ENCODE peak calls at places on chromosomes 1 and 21, in four cellular contexts. R is PC-3, M is ovary, H is type B pancreatic cell. N is an unnamed sample.

GRCh38 chr21:39055167-39055767 is 128.0 kb downstream of the PSMG1 start:
- DNase-seq in R (no peak), M (no peak), H (no peak), N (no peak)

GRCh38 chr1:206143537-206144155 is 26.5 kb upstream of the AVPR1B start:
- DNase-seq in R (no peak), M (no peak), H (no peak), N (no peak)

GRCh38 chr1:84363019-84363418 is 35.3 kb upstream of the DNASE2B start:
- DNase-seq in R (no peak), M (no peak), H (no peak), N (no peak)

GRCh38 chr1:40592107-40592773 is 60.8 kb downstream of the ZNF684 start:
- DNase-seq in R (peak), M (no peak), H (no peak), N (no peak)

GRCh38 chr1:37476460-37477197 is 2.2 kb downstream of the ZC3H12A start:
- DNase-seq in R (peak), M (peak), H (no peak), N (no peak)

GRCh38 chr1:52629021-52629643 is 3.8 kb upstream of the SHISAL2A start:
- DNase-seq in R (no peak), M (no peak), H (peak), N (no peak)

GRCh38 chr1:22365331-22366295 is 86.0 kb upstream of the ZBTB40 start:
- DNase-seq in R (no peak), M (no peak), H (no peak), N (no peak)

GRCh38 chr1:202245391-202245790 is 51.8 kb downstream of the LGR6 start:
- DNase-seq in R (no peak), M (no peak), H (no peak), N (no peak)

GRCh38 chr1:37410815-37411214 is 63.6 kb upstream of the ZC3H12A start:
- DNase-seq in R (peak), M (no peak), H (no peak), N (no peak)

GRCh38 chr21:24148461-24148860 is 1458.8 kb downstream of the MRPL39 start:
- DNase-seq in R (no peak), M (no peak), H (no peak), N (no peak)

GRCh38 chr1:47992720-47993119 is 4.5 kb downstream of the TRABD2B start:
- DNase-seq in R (no peak), M (no peak), H (no peak), N (no peak)

GRCh38 chr1:100277866-100278265 is 11.8 kb downstream of the RTCA start:
- DNase-seq in R (no peak), M (no peak), H (no peak), N (no peak)

GRCh38 chr1:173478099-173478555 is 992 bp downstream of the PRDX6 start:
- DNase-seq in R (peak), M (peak), H (no peak), N (peak)

GRCh38 chr1:181675091-181675490 is 191.8 kb downstream of the CACNA1E start:
- DNase-seq in R (no peak), M (no peak), H (no peak), N (no peak)

GRCh38 chr1:167229719-167230385 is 9.2 kb downstream of the POU2F1 start:
- DNase-seq in R (peak), M (no peak), H (no peak), N (no peak)

GRCh38 chr1:30140566-30140965 is 582.8 kb downstream of the MATN1 start:
- DNase-seq in R (no peak), M (no peak), H (no peak), N (no peak)

DNA sequence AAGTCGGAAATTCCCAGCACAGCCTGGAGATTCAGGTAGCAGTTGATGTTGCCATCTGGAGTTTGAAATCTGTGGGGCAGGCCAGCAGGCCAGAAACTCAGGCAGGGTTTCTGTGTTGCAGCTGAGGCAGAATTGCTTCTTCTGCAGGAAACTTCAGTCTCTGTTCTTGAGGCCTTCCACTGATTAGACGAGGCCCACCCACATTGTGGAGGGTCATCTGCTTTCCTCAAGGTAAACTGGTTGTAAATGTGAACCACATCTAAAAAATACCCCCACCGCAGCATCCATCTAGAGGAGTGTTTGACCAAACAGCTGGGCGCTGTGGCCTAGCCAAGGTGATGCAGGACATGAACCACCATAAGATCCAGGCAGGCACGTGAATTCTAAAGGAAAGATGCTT is 80.9 kb downstream of the FBXO2 start:
- DNase-seq in R (no peak), M (no peak), H (no peak), N (no peak)
- TF ChIP-seq CTCF in R (no peak), M (no peak), H (no peak), N (no peak)

DNA sequence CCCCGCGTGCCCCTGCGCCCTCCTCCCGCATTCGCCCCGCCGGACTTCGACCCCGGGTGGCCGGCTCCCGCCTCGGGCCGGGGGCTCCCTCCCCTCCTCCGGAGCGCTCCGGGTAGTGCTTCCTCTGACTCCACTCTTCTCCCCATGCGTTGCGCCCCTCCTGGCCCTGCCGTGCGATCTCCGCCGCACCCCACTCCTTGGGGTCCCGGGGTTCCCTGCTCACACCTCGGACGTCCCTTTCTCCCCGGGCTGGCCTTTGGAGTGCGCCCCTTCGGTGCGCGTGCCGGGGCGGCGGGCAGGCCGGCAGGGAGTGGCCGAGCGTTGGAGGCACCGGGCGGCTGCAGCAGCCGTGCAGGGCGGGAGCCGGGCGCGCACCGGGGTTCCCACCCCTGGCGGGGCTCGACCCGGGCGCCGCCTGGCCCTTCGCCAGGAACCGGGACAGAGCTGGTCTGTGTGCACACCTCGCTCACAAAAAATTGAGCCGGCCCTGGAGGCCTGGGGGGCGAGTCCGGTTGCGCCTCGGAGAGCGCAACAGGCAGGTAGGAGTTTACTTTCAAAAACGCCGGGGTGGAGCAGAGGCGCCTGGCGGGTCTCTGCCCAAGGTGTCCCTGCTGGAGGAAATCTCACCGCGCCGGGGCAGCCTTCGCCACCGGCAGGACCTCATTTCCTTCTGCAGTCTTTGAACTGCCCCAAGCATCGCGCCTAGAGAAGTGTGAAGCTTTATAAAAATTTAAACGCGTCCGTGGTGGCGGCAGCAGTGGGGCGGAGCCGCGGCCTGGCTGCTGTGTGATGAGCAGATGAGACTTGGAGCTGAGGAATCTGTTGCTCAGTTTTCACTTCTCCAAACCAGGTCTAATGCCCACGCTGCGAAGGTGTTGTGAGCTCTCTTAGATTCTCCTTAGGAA is 650 bp downstream of the VANGL1 start:
- DNase-seq in R (peak), M (peak), H (no peak), N (no peak)
- TF ChIP-seq CTCF in R (peak), M (no peak), H (peak), N (no peak)

GRCh38 chr1:10947691-10948462 is 64.6 kb upstream of the TARDBP start:
- DNase-seq in R (no peak), M (no peak), H (no peak), N (no peak)

GRCh38 chr1:10948463-10948775 is 64.0 kb upstream of the TARDBP start:
- DNase-seq in R (no peak), M (no peak), H (no peak), N (no peak)

GRCh38 chr1:10953505-10954193 is 58.8 kb upstream of the TARDBP start:
- DNase-seq in R (no peak), M (no peak), H (no peak), N (no peak)

GRCh38 chr1:10950316-10951172 is 61.9 kb upstream of the TARDBP start:
- DNase-seq in R (no peak), M (no peak), H (no peak), N (no peak)

DNA sequence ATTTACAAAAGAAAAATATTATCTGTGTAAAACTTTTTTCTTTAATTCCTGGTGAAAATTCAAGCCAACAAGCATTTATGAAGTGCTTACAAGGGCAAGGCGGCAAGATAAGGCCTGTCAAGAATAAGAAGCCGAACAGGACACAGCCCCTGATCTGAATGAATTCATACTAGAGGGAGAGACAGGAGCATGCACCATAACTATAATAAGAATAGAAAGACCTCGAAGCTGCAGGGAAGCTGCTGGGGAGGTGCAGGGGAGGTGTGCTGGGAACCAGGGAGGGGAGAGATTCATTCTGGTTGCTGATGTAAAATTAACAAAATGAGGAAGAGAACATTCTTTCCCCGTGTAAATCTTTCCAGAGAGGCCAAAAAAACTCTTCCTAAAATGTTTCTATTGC is 60.5 kb upstream of the TARDBP start:
- DNase-seq in R (no peak), M (no peak), H (no peak), N (no peak)
- TF ChIP-seq CTCF in R (no peak), M (no peak), H (no peak), N (no peak)

GRCh38 chr1:41848216-41848952 is 70.3 kb downstream of the HIVEP3 start:
- DNase-seq in R (no peak), M (no peak), H (no peak), N (no peak)
- TF ChIP-seq CTCF in R (no peak), M (no peak), H (no peak), N (no peak)

DNA sequence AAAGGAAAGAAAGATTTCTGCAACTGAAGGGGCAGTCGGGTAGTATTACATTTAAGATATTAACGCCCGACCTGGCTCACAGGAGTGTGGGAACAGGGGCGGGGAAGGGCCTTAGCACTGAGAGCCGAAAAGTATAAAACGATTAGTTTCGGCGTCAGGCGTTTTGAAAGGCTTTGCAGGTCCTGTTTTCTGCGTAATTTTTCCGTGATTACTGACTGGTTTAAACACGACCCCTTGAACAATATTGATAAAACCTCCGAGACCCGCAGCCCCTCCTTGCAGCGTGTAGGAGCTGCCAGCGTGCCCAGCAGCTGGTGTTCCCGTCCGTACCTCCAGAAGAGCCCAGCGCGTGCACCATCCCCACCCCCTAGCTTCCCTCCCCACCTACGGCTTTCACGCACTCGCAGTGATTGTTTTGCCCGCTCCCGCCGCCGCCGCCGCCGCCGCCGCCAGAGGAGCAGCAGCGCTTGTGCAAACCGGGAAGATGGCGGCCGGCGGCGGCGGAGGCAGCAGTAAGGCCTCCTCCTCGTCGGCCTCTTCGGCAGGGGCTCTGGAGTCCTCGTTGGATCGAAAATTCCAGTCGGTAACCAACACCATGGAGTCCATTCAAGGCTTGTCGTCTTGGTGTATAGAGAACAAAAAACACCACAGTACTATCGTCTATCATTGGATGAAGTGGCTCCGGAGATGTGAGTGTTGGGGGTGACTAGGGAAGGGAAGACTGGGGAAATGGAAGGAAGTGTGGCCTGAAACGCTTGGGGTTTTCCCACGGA is 470 bp downstream of the RPRD2 start:
- DNase-seq in R (peak), M (peak), H (peak), N (peak)
- TF ChIP-seq CTCF in R (no peak), M (no peak), H (peak), N (no peak)

GRCh38 chr1:61433646-61434045 is 291.3 kb downstream of the TM2D1 start:
- DNase-seq in R (no peak), M (no peak), H (no peak), N (no peak)

GRCh38 chr1:61435226-61435625 is 289.7 kb downstream of the TM2D1 start:
- DNase-seq in R (no peak), M (no peak), H (no peak), N (no peak)

GRCh38 chr1:61436491-61437120 is 288.3 kb downstream of the TM2D1 start:
- DNase-seq in R (no peak), M (no peak), H (no peak), N (no peak)

GRCh38 chr1:61434276-61434675 is 290.7 kb downstream of the TM2D1 start:
- DNase-seq in R (peak), M (no peak), H (no peak), N (no peak)

DNA sequence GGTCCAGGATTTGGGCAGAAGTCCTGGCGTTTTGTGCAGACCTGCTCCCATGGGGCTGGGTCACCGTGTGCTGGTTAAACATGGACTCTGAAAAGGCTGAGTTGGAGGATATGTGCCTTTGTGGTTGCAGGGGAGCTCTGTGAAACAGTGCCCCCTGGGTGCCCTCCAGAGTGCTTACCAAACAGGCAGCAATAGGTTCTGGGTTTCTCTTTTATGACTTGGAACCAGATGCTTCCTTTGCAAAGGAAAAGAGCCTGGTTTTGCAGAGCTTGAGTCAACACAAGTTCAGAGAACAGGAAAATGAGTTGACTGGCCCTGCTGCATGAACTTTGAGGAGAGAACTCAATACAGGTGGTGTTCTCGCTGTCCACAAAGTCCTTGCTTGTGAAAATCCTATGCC is 288.9 kb downstream of the TM2D1 start:
- DNase-seq in R (peak), M (no peak), H (no peak), N (no peak)
- TF ChIP-seq CTCF in R (peak), M (no peak), H (no peak), N (no peak)

DNA sequence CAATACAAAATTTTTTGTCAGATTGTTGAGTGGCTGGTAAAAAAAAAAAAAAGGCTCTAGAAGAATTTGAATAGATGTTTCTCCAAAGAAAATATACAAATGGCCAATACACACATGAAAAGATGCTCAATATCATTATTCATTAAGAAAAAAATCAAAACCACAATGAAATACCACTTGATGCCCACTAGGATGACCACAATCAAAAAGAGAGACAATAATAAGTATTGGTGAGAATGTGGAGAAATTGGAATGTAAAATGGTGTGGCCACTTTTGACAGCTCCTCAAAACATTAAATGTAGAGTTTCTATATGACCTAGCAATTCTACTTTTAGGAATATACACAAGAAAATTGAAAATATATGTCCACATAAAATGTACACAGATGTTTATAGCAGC is 100.0 kb downstream of the CLEC20A start:
- DNase-seq in R (no peak), M (no peak), H (no peak), N (no peak)
- TF ChIP-seq CTCF in R (no peak), M (no peak), H (peak), N (no peak)

GRCh38 chr21:42237161-42237560 is 18.2 kb downstream of the ABCG1 start:
- DNase-seq in R (no peak), M (no peak), H (no peak), N (no peak)
- TF ChIP-seq CTCF in R (no peak), M (no peak), H (no peak), N (no peak)

GRCh38 chr1:41791667-41792484 is 126.8 kb downstream of the HIVEP3 start:
- DNase-seq in R (no peak), M (no peak), H (no peak), N (no peak)

GRCh38 chr1:41799205-41799604 is 119.5 kb downstream of the HIVEP3 start:
- DNase-seq in R (no peak), M (no peak), H (no peak), N (no peak)

GRCh38 chr1:41792485-41792770 is 126.3 kb downstream of the HIVEP3 start:
- DNase-seq in R (no peak), M (no peak), H (no peak), N (no peak)

GRCh38 chr1:41794031-41794430 is 124.7 kb downstream of the HIVEP3 start:
- DNase-seq in R (no peak), M (no peak), H (no peak), N (no peak)

GRCh38 chr1:41795205-41795762 is 123.4 kb downstream of the HIVEP3 start:
- DNase-seq in R (peak), M (no peak), H (no peak), N (no peak)
- TF ChIP-seq CTCF in R (peak), M (no peak), H (peak), N (no peak)

GRCh38 chr1:66239834-66240233 is 294.1 kb upstream of the SGIP1 start:
- DNase-seq in R (no peak), M (no peak), H (no peak), N (no peak)
- TF ChIP-seq CTCF in R (peak), M (no peak), H (peak), N (no peak)